ENCODE peak calls at places on chromosomes 12 and 14, in seven cellular contexts. I, R, T, G, W, Z and K are unnamed samples.

GRCh38 chr14:33737446-33737845 is 213.4 kb downstream of the EGLN3 start:
- DNase-seq in G (peak; percentile 82), T (no peak), W (peak; percentile 23), I (no peak), Z (no peak), R (no peak), K (no peak)

GRCh38 chr12:58741226-58741625 is 179.1 kb downstream of the LRIG3 start:
- DNase-seq in T (no peak), I (no peak), R (no peak), W (no peak), Z (no peak), G (peak; percentile 34), K (no peak)

GRCh38 chr12:20099395-20099976 is 268.9 kb upstream of the PDE3A start:
- DNase-seq in G (no peak), Z (no peak), T (no peak), W (no peak), I (no peak), R (no peak), K (no peak)

GRCh38 chr14:78848234-78848820 is 678.2 kb downstream of the NRXN3 start:
- DNase-seq in W (peak; percentile 14), R (no peak), Z (no peak), G (peak; percentile 9), T (peak; percentile 70), I (peak; percentile 14), K (no peak)

GRCh38 chr14:73751157-73751691 is 37.0 kb upstream of the PNMA1 start:
- DNase-seq in I (no peak), T (no peak), Z (no peak), W (no peak), G (no peak), R (peak; percentile 34), K (no peak)

GRCh38 chr12:80838024-80838658 is 99.6 kb downstream of the LIN7A start:
- DNase-seq in W (no peak), T (no peak), Z (no peak), R (no peak), G (peak; percentile 22), I (no peak), K (no peak)

GRCh38 chr12:65113621-65114035 is 7.5 kb downstream of the WIF1 start:
- DNase-seq in G (peak; percentile 77), W (no peak), R (no peak), T (no peak), Z (no peak), I (no peak), K (no peak)

GRCh38 chr12:7972734-7973488 is 36.9 kb upstream of the SLC2A3 start:
- DNase-seq in T (no peak), I (no peak), R (no peak), Z (no peak), G (no peak), W (no peak), K (no peak)

GRCh38 chr12:75959060-75959459 is 72.5 kb downstream of the PHLDA1 start:
- DNase-seq in T (no peak), G (no peak), W (no peak), I (no peak), R (no peak), Z (no peak), K (no peak)

GRCh38 chr14:32109676-32110075 is 32.6 kb downstream of the ARHGAP5 start:
- DNase-seq in W (peak; percentile 37), R (no peak), G (peak; percentile 91), Z (peak; percentile 54), T (no peak), I (no peak), K (no peak)

GRCh38 chr12:121649819-121650353 is 19.6 kb downstream of the MORN3 start:
- DNase-seq in T (no peak), W (no peak), I (no peak), Z (no peak), R (no peak), G (no peak), K (no peak)

GRCh38 chr14:69715725-69716482 is 51.0 kb upstream of the SRSF5 start:
- DNase-seq in R (no peak), I (no peak), W (peak; percentile 94), G (peak; percentile 81), T (peak; percentile 21), Z (peak; percentile 63), K (no peak)

GRCh38 chr12:129152291-129153075 is 299.2 kb downstream of the GLT1D1 start:
- DNase-seq in G (no peak), R (no peak), Z (no peak), W (no peak), T (no peak), I (no peak), K (no peak)
- TF ChIP-seq CTCF in G (no peak), R (no peak), Z (no peak), W (no peak), T (no peak), I (no peak), K (no peak)

DNA sequence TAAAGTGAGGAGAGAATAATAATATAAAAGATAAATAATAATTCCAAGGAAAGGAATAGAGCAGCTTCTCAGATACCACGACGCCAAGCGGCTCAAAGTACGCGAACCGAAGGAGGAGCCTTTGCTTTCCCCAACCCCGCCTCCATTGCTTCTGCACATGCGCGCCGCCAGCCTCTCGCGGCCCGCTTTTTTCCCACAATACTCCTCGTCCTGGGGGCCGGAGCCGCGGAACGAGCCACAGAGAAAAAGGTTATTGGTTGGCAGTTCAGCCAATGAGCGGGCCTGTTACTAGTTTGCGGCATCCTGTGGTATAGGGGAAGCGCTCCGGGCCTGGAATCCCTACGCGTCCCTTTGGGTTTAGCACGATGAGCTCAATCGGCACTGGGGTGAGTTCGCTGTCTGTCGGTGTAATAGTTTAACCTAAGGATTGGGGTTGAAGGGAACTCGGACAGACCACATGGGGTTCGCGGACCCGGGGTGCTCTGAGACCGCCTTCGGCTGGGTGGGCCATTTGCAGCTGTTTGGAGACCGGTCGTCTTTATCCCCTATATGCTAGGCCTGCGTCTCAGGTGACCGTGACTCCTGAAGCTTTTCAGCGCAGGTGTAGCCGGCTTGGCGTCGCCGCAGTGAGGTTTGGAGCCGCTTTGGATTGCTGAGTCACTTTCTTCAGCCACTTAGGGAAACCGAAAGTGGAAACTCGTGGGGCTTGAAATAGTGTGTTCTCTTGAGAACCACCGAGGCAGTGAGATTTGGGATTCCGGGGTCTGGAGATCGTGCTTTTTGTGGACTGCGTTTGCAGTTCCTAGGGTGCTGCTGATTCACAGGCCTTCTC is at the start of gene PSMA3:
- DNase-seq in R (peak; percentile 97), T (peak; percentile 97), G (peak; percentile 98), I (peak; percentile 89), Z (peak; percentile 90), W (peak; percentile 96), K (peak; percentile 57)
- TF ChIP-seq CTCF in R (no peak), T (no peak), G (no peak), I (no peak), Z (no peak), W (peak; percentile 25), K (no peak)

DNA sequence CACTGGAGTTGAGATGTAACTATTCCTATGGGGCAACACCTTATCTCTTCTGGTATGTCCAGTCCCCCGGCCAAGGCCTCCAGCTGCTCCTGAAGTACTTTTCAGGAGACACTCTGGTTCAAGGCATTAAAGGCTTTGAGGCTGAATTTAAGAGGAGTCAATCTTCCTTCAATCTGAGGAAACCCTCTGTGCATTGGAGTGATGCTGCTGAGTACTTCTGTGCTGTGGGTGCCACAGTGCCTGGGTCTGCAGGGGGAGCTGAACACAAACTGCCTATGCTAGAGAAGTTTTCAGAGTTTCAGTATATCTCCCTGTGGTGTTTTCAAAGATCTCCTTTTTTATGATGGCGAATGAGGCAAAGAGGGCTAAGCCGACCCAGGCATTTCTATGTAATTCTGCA is 179.2 kb upstream of the OR4E1 start:
- DNase-seq in I (no peak), W (no peak), T (no peak), R (no peak), G (no peak), Z (no peak), K (no peak)
- TF ChIP-seq CTCF in I (no peak), W (no peak), T (no peak), R (no peak), G (no peak), Z (no peak), K (no peak)

DNA sequence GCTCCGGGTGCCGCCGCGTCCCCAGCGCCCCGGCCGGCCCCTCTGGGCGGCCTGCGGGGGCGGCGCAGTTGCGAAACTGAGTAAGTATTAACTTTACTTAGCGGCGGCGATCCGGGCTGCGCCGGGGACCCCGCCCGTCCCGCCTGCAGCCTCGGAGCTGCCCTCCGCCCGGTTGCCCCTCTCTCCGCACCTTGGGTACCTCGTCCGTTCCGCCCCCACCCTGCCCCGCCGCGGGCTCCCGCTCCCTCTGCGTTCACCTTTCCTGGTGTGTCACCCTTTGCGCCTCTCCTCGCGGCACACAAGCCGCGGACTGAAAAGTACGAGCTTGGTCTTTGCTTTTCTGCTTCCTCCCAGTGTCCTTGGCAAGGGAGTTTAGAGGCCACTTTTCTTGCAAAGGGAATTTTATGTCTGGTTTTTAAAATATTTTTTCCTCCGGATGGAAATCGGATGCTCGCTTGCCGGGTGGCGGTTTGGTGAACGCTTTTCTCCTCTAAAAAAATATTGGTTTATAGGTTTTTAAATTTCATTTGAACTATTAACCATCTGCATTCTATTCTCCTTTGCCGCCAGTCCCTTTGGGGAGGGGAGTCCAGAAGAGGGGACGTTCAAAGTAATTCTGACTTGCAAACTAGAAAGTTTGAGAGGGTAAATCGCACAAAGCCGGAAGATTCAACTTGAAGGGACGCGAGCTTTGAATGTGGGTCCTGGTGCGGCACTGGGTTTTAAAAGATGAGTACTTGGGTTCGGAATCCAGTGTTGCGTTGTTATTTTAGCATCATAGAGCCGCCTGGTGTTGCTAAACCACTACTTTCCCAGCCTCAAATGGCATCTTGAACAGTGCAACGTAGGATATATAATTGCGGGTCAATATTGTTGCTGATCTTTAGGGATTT is 833 bp downstream of the RASSF8 start:
- DNase-seq in W (peak; percentile 93), Z (peak; percentile 39), T (peak; percentile 54), R (no peak), G (peak; percentile 92), I (no peak), K (no peak)
- TF ChIP-seq CTCF in W (peak; percentile 26), Z (peak; percentile 32), T (no peak), R (no peak), G (no peak), I (no peak), K (peak; percentile 22)

GRCh38 chr12:44930972-44931600 is 55.0 kb upstream of the NELL2 start:
- DNase-seq in W (peak; percentile 80), Z (peak; percentile 13), R (no peak), G (peak; percentile 73), I (peak; percentile 31), T (no peak), K (peak; percentile 38)
- TF ChIP-seq CTCF in W (peak; percentile 36), Z (peak; percentile 50), R (peak; percentile 77), G (peak; percentile 30), I (peak; percentile 56), T (peak; percentile 24), K (peak; percentile 64)

GRCh38 chr12:103623716-103624115 is 36.6 kb downstream of the STAB2 start:
- DNase-seq in Z (no peak), I (no peak), T (no peak), G (no peak), R (no peak), W (no peak), K (no peak)

GRCh38 chr12:103627189-103627855 is 40.2 kb downstream of the STAB2 start:
- DNase-seq in R (no peak), G (no peak), T (no peak), I (no peak), W (no peak), Z (no peak), K (no peak)

GRCh38 chr12:103626498-103626897 is 39.4 kb downstream of the STAB2 start:
- DNase-seq in W (no peak), Z (no peak), G (peak; percentile 56), I (no peak), T (peak; percentile 59), R (no peak), K (no peak)
- TF ChIP-seq CTCF in W (no peak), Z (peak; percentile 28), G (no peak), I (no peak), T (no peak), R (no peak), K (peak; percentile 43)

GRCh38 chr12:2944401-2945047 is 14.7 kb upstream of the TEAD4 start:
- DNase-seq in T (peak; percentile 84), I (peak; percentile 65), R (peak; percentile 56), W (peak; percentile 18), G (peak; percentile 56), Z (no peak), K (no peak)
- TF ChIP-seq CTCF in T (peak; percentile 79), I (peak; percentile 74), R (peak; percentile 51), W (peak; percentile 69), G (peak; percentile 59), Z (peak; percentile 70), K (peak; percentile 86)